ENCODE peak calls at places on chromosomes 3 and 15, in six cellular contexts. P is esophagus muscularis mucosa, W is HCT116, B is GM12878, Y is prostate gland, S is stomach. H is an unnamed sample. For H3K9me3, the result is how much of the 10 kb centered on the place peaks cover.

GRCh38 chr3:102181202-102181920 is 253.5 kb upstream of the ZPLD1 start:
- DNase-seq in P (no peak), B (no peak), W (no peak), Y (no peak), S (no peak), H (no peak)

GRCh38 chr3:192881159-192881786 is 36.4 kb downstream of the MB21D2 start:
- DNase-seq in P (no peak), B (no peak), Y (no peak), S (no peak), W (no peak), H (no peak)

GRCh38 chr3:122382888-122383666 is at the start of gene MIX23:
- DNase-seq in Y (peak), W (peak), S (peak), B (peak), P (peak), H (no peak)

GRCh38 chr3:188264231-188265213 is 110.6 kb downstream of the LPP start:
- DNase-seq in Y (no peak), W (no peak), S (no peak), P (no peak), B (no peak), H (no peak)

GRCh38 chr3:26280517-26280916 is 342.1 kb upstream of the LRRC3B start:
- DNase-seq in P (no peak), S (no peak), B (no peak), W (no peak), Y (no peak), H (no peak)

GRCh38 chr15:81023483-81024264 is 23.0 kb downstream of the TLNRD1 start:
- DNase-seq in S (no peak), B (peak), P (peak), W (no peak), Y (no peak), H (no peak)

GRCh38 chr15:56806147-56806536 is 72.8 kb upstream of the ZNF280D start:
- DNase-seq in B (no peak), W (no peak), Y (no peak), P (no peak), S (no peak), H (no peak)

GRCh38 chr3:142850395-142851023 is 38.4 kb downstream of the PCOLCE2 start:
- DNase-seq in P (no peak), W (peak), S (peak), B (no peak), Y (no peak), H (peak)

GRCh38 chr3:13119471-13120220 is 46.4 kb upstream of the IQSEC1 start:
- DNase-seq in W (no peak), S (no peak), B (no peak), P (no peak), Y (no peak), H (no peak)

GRCh38 chr3:139292933-139293664 is 50.7 kb upstream of the MRPS22 start:
- DNase-seq in B (no peak), S (no peak), P (no peak), W (no peak), Y (no peak), H (no peak)

GRCh38 chr3:47890832-47891620 is 88.1 kb downstream of the DHX30 start:
- DNase-seq in S (no peak), B (no peak), W (no peak), P (no peak), Y (no peak), H (no peak)

GRCh38 chr3:22960326-22960984 is 242.7 kb upstream of the UBE2E2 start:
- DNase-seq in P (no peak), W (peak), S (peak), Y (peak), B (no peak), H (peak)

GRCh38 chr3:13164893-13165492 is 91.8 kb upstream of the IQSEC1 start:
- DNase-seq in B (no peak), S (no peak), P (no peak), Y (no peak), W (no peak), H (no peak)

GRCh38 chr3:9765865-9766264 is 3.9 kb downstream of the CAMK1 start:
- DNase-seq in Y (no peak), B (no peak), W (no peak), S (no peak), P (no peak), H (no peak)

GRCh38 chr3:16908408-16908807 is 23.7 kb downstream of the PLCL2 start:
- DNase-seq in Y (no peak), P (no peak), W (no peak), S (no peak), B (no peak), H (no peak)

GRCh38 chr3:127358641-127359040 is 70.8 kb upstream of the PRR20G start:
- DNase-seq in P (no peak), W (no peak), B (no peak), Y (no peak), S (no peak), H (no peak)
- TF ChIP-seq POLR2AphosphoS5 in P (no peak), W (no peak), B (no peak), Y (no peak), S (no peak), H (no peak)

GRCh38 chr3:51984269-51984647 is 923 bp downstream of the ACY1 start:
- DNase-seq in Y (no peak), S (no peak), B (no peak), W (no peak), P (no peak), H (no peak)
- H3K4me3 ChIP-seq in Y (no peak), S (no peak), B (no peak), W (peak), P (no peak), H (no peak)

GRCh38 chr3:169147246-169148008 is 516.1 kb downstream of the MECOM start:
- DNase-seq in Y (peak), B (no peak), S (peak), W (no peak), P (no peak), H (no peak)
- H3K9me3 ChIP-seq in Y (under half), B (under half), S (under half), W (under half), P (under half), H (under half)

DNA sequence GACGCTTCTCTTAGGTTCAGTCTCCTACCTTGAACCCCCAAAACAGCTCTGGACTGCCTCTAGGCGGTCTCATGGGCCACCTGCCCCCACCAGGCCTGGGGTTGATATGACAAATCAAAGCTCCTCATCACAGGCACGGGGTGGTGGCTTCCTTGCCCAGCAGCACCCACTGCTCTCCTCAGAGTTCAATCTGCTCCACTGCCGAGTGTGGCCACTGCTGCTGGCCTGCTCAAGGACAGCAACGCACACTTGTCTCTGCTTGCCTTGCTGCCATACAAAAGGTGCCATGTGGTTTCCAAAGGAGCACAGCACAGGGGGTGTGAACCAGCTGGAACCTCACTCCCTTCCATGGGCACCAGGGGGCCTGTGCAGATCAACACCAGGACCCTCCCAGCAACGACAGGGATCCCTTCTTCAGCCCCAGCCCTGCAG is 10.2 kb downstream of the KBTBD13 start:
- DNase-seq in S (no peak), W (no peak), P (no peak), B (no peak), Y (peak), H (no peak)
- TF ChIP-seq POLR2AphosphoS5 in S (no peak), W (no peak), P (no peak), B (no peak), Y (no peak), H (no peak)

GRCh38 chr3:168077091-168077490 is 18.6 kb downstream of the GOLIM4 start:
- DNase-seq in S (no peak), B (no peak), Y (no peak), P (no peak), W (no peak), H (no peak)
- H3K4me3 ChIP-seq in S (no peak), B (no peak), Y (no peak), P (no peak), W (no peak), H (no peak)

H was measured in SK-N-MC.